ENCODE peak calls at places on chromosomes 12 and 14, in ten cellular contexts. Q is NCI-H1417 treated with DMSO at 0.1 percent for 48 hours; L is AG08396; T is GF-D8; I is mammary epithelial cell; M is Kasumi-1; P is foreskin keratinocyte; S is M059J; E is DND-41; H is stimulated activated CD4-positive, alpha-beta T cell treated with anti-CD3 and anti-CD28 coated beads, Interleukin-12 subunit alpha, Interleukin-12 subunit beta, amount 100 ng/mL, for 4 hours. C is an unnamed sample.

GRCh38 chr14:26402126-26402525 is 195.7 kb downstream of the NOVA1 start:
- DNase-seq in Q (no peak), L (no peak), T (no peak), I (no peak), M (no peak), P (no peak), S (no peak), E (no peak), H (no peak), C (no peak)

GRCh38 chr12:41055875-41056577 is 132.1 kb upstream of the PDZRN4 start:
- DNase-seq in Q (no peak), L (peak; percentile 2), T (no peak), I (no peak), M (no peak), P (no peak), S (peak; percentile 1), E (no peak), H (no peak), C (no peak)

GRCh38 chr14:58822856-58823255 is 185.1 kb downstream of the DACT1 start:
- DNase-seq in Q (peak; percentile 42), L (no peak), T (no peak), I (no peak), M (no peak), P (no peak), S (no peak), E (no peak), H (no peak), C (no peak)

GRCh38 chr14:82060219-82060618 is 526.6 kb upstream of the SEL1L start:
- DNase-seq in Q (no peak), L (no peak), T (no peak), I (no peak), M (no peak), P (no peak), S (no peak), E (no peak), H (no peak), C (no peak)

GRCh38 chr12:86212970-86213369 is 43.2 kb downstream of the MGAT4C start:
- DNase-seq in Q (no peak), L (no peak), T (no peak), I (no peak), M (no peak), P (no peak), S (no peak), E (no peak), H (no peak), C (no peak)

GRCh38 chr12:23795494-23795893 is 154.0 kb downstream of the SOX5 start:
- DNase-seq in Q (no peak), L (no peak), T (no peak), I (no peak), M (no peak), P (no peak), S (no peak), E (no peak), H (no peak), C (no peak)

GRCh38 chr14:24246765-24247212 is 4.4 kb upstream of the TINF2 start:
- DNase-seq in Q (no peak), L (no peak), T (no peak), I (no peak), M (no peak), P (no peak), S (peak; percentile 53), E (no peak), H (no peak), C (no peak)

GRCh38 chr14:63795532-63795931 is 57.3 kb upstream of the SYNE2 start:
- DNase-seq in Q (no peak), L (no peak), T (no peak), I (no peak), M (no peak), P (no peak), S (no peak), E (no peak), H (no peak), C (no peak)

GRCh38 chr12:92769124-92769901 is 66.5 kb downstream of the PLEKHG7 start:
- DNase-seq in Q (no peak), L (no peak), T (peak; percentile 90), I (no peak), M (peak; percentile 70), P (peak; percentile 37), S (no peak), E (peak; percentile 14), H (no peak), C (no peak)

GRCh38 chr14:81268016-81268416 is 47.3 kb upstream of the GTF2A1 start:
- DNase-seq in Q (no peak), L (no peak), T (no peak), I (peak; percentile 52), M (peak; percentile 61), P (peak; percentile 86), S (peak; percentile 20), E (peak; percentile 63), H (no peak), C (no peak)

GRCh38 chr12:8894378-8894777 is 19.9 kb upstream of the PHC1 start:
- DNase-seq in Q (no peak), L (no peak), T (no peak), I (no peak), M (no peak), P (no peak), S (no peak), E (no peak), H (no peak), C (no peak)

GRCh38 chr12:96812153-96812552 is 94.9 kb upstream of the NEDD1 start:
- DNase-seq in Q (no peak), L (no peak), T (no peak), I (no peak), M (no peak), P (no peak), S (no peak), E (no peak), H (no peak), C (no peak)

GRCh38 chr12:49902399-49903350 is 1.0 kb downstream of the FAIM2 start:
- DNase-seq in Q (no peak), L (no peak), T (no peak), I (no peak), M (no peak), P (no peak), S (no peak), E (no peak), H (no peak), C (no peak)

GRCh38 chr12:92340003-92340402 is 194.4 kb upstream of the BTG1 start:
- DNase-seq in Q (no peak), L (no peak), T (no peak), I (no peak), M (no peak), P (no peak), S (no peak), E (no peak), H (no peak), C (no peak)

GRCh38 chr12:25864287-25864686 is 94.2 kb upstream of the RASSF8 start:
- DNase-seq in Q (no peak), L (no peak), T (no peak), I (no peak), M (no peak), P (no peak), S (peak; percentile 61), E (no peak), H (no peak), C (no peak)

GRCh38 chr14:70595443-70596185 is 4.8 kb downstream of the MED6 start:
- DNase-seq in Q (no peak), L (no peak), T (no peak), I (peak; percentile 11), M (no peak), P (no peak), S (peak; percentile 26), E (no peak), H (no peak), C (no peak)

GRCh38 chr12:90773526-90773925 is 181.4 kb downstream of the CCER1 start:
- DNase-seq in Q (no peak), L (no peak), T (no peak), I (no peak), M (no peak), P (no peak), S (no peak), E (no peak), H (no peak), C (no peak)

GRCh38 chr12:58414398-58414871 is 473.1 kb downstream of the ATP23 start:
- DNase-seq in Q (no peak), L (peak; percentile 9), T (no peak), I (peak; percentile 78), M (no peak), P (peak; percentile 75), S (peak; percentile 86), E (no peak), H (no peak), C (no peak)

GRCh38 chr14:91118511-91119068 is 4.7 kb downstream of the DGLUCY start:
- DNase-seq in Q (no peak), L (no peak), T (no peak), I (no peak), M (no peak), P (no peak), S (no peak), E (no peak), H (no peak), C (no peak)

GRCh38 chr12:46701356-46701755 is 124.4 kb downstream of the SLC38A4 start:
- DNase-seq in Q (no peak), L (no peak), T (no peak), I (no peak), M (no peak), P (peak; percentile 14), S (peak; percentile 16), E (no peak), H (no peak), C (no peak)

GRCh38 chr12:6420364-6420763 is 24.4 kb upstream of the CD27 start:
- DNase-seq in Q (no peak), L (no peak), T (no peak), I (no peak), M (no peak), P (no peak), S (no peak), E (no peak), H (no peak), C (no peak)

GRCh38 chr12:80778005-80778541 is 61.4 kb downstream of the MYF5 start:
- DNase-seq in Q (peak; percentile 48), L (peak; percentile 61), T (peak; percentile 27), I (peak; percentile 97), M (peak; percentile 25), P (peak; percentile 97), S (peak; percentile 79), E (peak; percentile 35), H (peak; percentile 1), C (no peak)

GRCh38 chr12:107487011-107487680 is 198.5 kb upstream of the PWP1 start:
- DNase-seq in Q (no peak), L (no peak), T (no peak), I (no peak), M (no peak), P (no peak), S (no peak), E (no peak), H (no peak), C (no peak)

GRCh38 chr12:40988831-40989230 is 199.3 kb upstream of the PDZRN4 start:
- DNase-seq in Q (no peak), L (no peak), T (no peak), I (no peak), M (no peak), P (no peak), S (no peak), E (no peak), H (no peak), C (no peak)

GRCh38 chr14:105269405-105269804 is 21.1 kb downstream of the BTBD6 start:
- DNase-seq in Q (no peak), L (no peak), T (no peak), I (no peak), M (no peak), P (no peak), S (no peak), E (no peak), H (no peak), C (no peak)

GRCh38 chr14:57533214-57533613 is 39.6 kb upstream of the CCDC198 start:
- DNase-seq in Q (no peak), L (peak; percentile 6), T (no peak), I (no peak), M (peak; percentile 30), P (peak; percentile 26), S (peak; percentile 14), E (peak; percentile 22), H (no peak), C (no peak)

GRCh38 chr12:113931517-113931916 is 34.6 kb downstream of the RBM19 start:
- DNase-seq in Q (no peak), L (no peak), T (no peak), I (no peak), M (no peak), P (no peak), S (no peak), E (no peak), H (no peak), C (no peak)

GRCh38 chr14:105945891-105946290 is 419.5 kb downstream of the TMEM121 start:
- DNase-seq in Q (no peak), L (no peak), T (no peak), I (no peak), M (peak; percentile 8), P (no peak), S (peak; percentile 2), E (peak; percentile 61), H (peak; percentile 15), C (no peak)

C was measured in D721Med.